ENCODE peak calls at places on chromosomes 13 and 19, in six cellular contexts. J is heart left ventricle, U is GM12865, O is left ventricle myocardium inferior, V is fibroblast of lung, B is lower leg skin. Z is an unnamed sample.

GRCh38 chr19:1471514-1472107 is 7.4 kb downstream of the C19orf25 start:
- DNase-seq in J (no peak), U (no peak), O (no peak), V (no peak), B (no peak), Z (no peak)

GRCh38 chr19:51977346-51977745 is 9.3 kb downstream of the ZNF350 start:
- DNase-seq in J (no peak), U (no peak), O (no peak), V (no peak), B (no peak), Z (no peak)

GRCh38 chr13:27264181-27264580 is 6.4 kb upstream of the RASL11A start:
- DNase-seq in J (no peak), U (no peak), O (no peak), V (peak), B (no peak), Z (no peak)

GRCh38 chr19:49741210-49741844 is 21.8 kb downstream of the TSKS start:
- DNase-seq in J (no peak), U (no peak), O (no peak), V (peak), B (no peak), Z (no peak)

GRCh38 chr13:98983182-98983581 is 5.3 kb upstream of the DOCK9 start:
- DNase-seq in J (no peak), U (no peak), O (no peak), V (no peak), B (no peak), Z (no peak)

GRCh38 chr19:49472936-49473335 is 1.1 kb upstream of the FLT3LG start:
- DNase-seq in J (no peak), U (no peak), O (no peak), V (no peak), B (no peak), Z (no peak)

GRCh38 chr13:64078480-64078936 is 2662.9 kb upstream of the PCDH20 start:
- DNase-seq in J (no peak), U (no peak), O (no peak), V (no peak), B (peak), Z (no peak)

GRCh38 chr13:77779461-77780272 is 82.2 kb downstream of the SLAIN1 start:
- DNase-seq in J (peak), U (peak), O (no peak), V (peak), B (no peak), Z (peak)

GRCh38 chr19:29681422-29682235 is 16.4 kb downstream of the PLEKHF1 start:
- DNase-seq in J (no peak), U (no peak), O (no peak), V (peak), B (peak), Z (no peak)

GRCh38 chr13:59111711-59112110 is 1052.0 kb downstream of the DIAPH3 start:
- DNase-seq in J (no peak), U (no peak), O (no peak), V (peak), B (no peak), Z (no peak)

GRCh38 chr13:98364648-98365047 is 187.6 kb upstream of the RNF113B start:
- DNase-seq in J (no peak), U (no peak), O (no peak), V (no peak), B (no peak), Z (no peak)

GRCh38 chr19:29529646-29530548 is 4.1 kb downstream of the VSTM2B start:
- DNase-seq in J (no peak), U (no peak), O (no peak), V (no peak), B (no peak), Z (no peak)

GRCh38 chr19:53981408-53981998 is 9.9 kb upstream of the CACNG6 start:
- DNase-seq in J (no peak), U (no peak), O (no peak), V (no peak), B (no peak), Z (no peak)

GRCh38 chr19:41409288-41409687 is 11.7 kb downstream of the BCKDHA start:
- DNase-seq in J (peak), U (peak), O (no peak), V (peak), B (no peak), Z (no peak)

GRCh38 chr13:98500963-98501421 is 75.9 kb downstream of the STK24 start:
- DNase-seq in J (no peak), U (peak), O (no peak), V (no peak), B (no peak), Z (no peak)

GRCh38 chr19:55310498-55310897 is 14.6 kb downstream of the TMEM150B start:
- DNase-seq in J (no peak), U (no peak), O (no peak), V (no peak), B (no peak), Z (no peak)

GRCh38 chr19:55305983-55306562 is 19.1 kb downstream of the TMEM150B start:
- DNase-seq in J (no peak), U (peak), O (no peak), V (no peak), B (no peak), Z (no peak)

GRCh38 chr19:55309437-55309836 is 15.7 kb downstream of the TMEM150B start:
- DNase-seq in J (no peak), U (no peak), O (no peak), V (no peak), B (no peak), Z (no peak)

GRCh38 chr19:55306712-55307111 is 18.4 kb downstream of the TMEM150B start:
- DNase-seq in J (no peak), U (no peak), O (no peak), V (no peak), B (no peak), Z (no peak)

DNA sequence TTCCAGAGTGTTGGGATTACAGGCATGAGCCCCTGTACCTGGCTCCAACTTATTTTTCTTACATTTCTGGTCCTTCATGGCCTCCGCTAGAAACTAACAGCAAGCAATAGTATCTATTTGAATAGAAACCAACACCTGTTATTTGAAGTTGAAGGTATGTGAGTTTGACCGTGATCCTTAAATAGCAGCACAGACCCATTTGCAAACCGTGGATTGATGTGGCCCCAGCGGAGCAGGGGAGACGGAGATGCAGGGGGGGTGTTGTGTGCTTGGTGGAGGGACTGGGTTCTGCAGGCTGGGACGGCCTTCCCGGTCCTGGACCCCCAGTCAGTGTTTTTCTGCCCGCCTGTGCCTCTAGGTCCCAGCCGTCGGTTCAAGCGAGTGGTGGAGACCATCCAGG is 16.9 kb downstream of the TMEM150B start:
- DNase-seq in J (no peak), U (peak), O (no peak), V (no peak), B (no peak), Z (no peak)
- TF ChIP-seq CTCF in J (no peak), U (no peak), O (no peak), V (no peak), B (no peak), Z (no peak)

GRCh38 chr19:19315444-19315843 is 4.9 kb downstream of the SUGP1 start:
- DNase-seq in J (no peak), U (no peak), O (no peak), V (no peak), B (no peak), Z (no peak)
- TF ChIP-seq CTCF in J (no peak), U (no peak), O (no peak), V (no peak), B (no peak), Z (no peak)

GRCh38 chr13:38046049-38046376 is 176.4 kb upstream of the TRPC4 start:
- DNase-seq in J (no peak), U (no peak), O (no peak), V (no peak), B (no peak), Z (no peak)

GRCh38 chr13:38044067-38044466 is 174.5 kb upstream of the TRPC4 start:
- DNase-seq in J (no peak), U (no peak), O (no peak), V (no peak), B (no peak), Z (no peak)

GRCh38 chr13:38042771-38043170 is 173.2 kb upstream of the TRPC4 start:
- DNase-seq in J (no peak), U (no peak), O (no peak), V (peak), B (no peak), Z (no peak)

DNA sequence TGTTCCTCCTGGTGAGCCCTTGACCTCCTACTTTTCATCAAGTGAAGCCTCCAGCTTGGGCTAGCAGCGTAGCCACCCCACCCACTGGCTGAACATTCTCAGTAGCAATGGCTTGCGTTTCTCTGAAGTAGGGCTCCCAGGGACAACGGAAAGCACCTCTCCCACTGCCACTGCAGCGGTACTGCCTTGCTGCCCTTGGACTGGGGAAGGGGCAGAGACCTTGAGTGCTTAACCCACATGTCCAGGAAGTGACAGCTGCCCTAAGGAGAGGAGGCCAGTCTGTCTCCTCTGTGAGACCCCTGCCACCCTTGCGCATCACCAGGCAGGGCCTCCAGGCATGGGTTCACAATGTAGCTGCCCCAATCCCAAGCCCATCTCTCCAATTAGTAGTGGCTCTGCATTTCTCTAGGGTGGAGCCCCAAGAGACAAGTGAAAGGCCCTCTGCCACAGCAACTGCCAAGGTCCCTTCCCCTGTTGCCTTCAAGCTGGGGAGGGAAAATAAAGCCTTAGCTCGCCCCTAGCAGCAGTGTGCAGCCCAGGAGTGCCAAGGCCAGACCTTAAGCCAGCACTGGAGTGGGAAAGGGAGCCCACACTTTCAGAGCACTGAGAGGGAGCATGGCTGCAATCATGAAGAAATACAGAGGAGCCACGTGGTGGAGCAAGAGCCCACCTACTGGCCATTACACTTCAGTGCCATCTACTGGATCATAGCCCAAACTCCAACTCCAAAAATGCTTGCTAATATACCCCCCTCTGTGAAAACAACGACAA is 175.9 kb upstream of the TRPC4 start:
- DNase-seq in J (no peak), U (peak), O (no peak), V (peak), B (no peak), Z (no peak)
- TF ChIP-seq CTCF in J (no peak), U (peak), O (peak), V (peak), B (no peak), Z (no peak)

GRCh38 chr19:3969435-3970312 is 1.2 kb downstream of the DAPK3 start:
- DNase-seq in J (peak), U (no peak), O (no peak), V (peak), B (no peak), Z (peak)

GRCh38 chr19:3968556-3969434 is 2.1 kb downstream of the DAPK3 start:
- DNase-seq in J (peak), U (no peak), O (peak), V (peak), B (peak), Z (peak)

GRCh38 chr19:3970313-3970807 is 539 bp downstream of the DAPK3 start:
- DNase-seq in J (no peak), U (no peak), O (no peak), V (no peak), B (no peak), Z (no peak)

GRCh38 chr19:3975144-3975543 is 4.2 kb upstream of the DAPK3 start:
- DNase-seq in J (no peak), U (no peak), O (no peak), V (no peak), B (no peak), Z (no peak)

GRCh38 chr19:3970808-3971598 is at the start of gene DAPK3:
- DNase-seq in J (peak), U (peak), O (peak), V (peak), B (peak), Z (peak)
- TF ChIP-seq CTCF in J (no peak), U (no peak), O (no peak), V (no peak), B (no peak), Z (peak)

DNA sequence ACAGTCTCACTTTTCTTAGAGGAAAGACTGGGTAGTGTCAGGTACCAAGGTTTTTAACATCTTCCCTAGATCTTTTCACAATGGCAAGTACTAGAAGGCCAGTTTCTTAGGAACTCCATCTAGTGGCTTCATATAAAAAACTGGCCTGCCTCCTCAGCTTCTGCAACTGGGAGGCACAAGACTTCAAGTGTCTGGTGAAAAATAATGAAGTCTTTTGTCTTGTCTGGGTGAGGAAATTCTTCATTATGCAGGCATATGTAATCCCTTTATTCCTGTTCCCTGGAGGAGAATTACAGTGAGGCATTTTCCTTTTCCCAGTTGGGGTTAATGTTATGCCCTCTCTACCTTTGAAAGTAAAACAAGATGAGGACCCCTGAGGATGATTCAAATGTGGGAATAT is 300.5 kb downstream of the NALCN start:
- DNase-seq in J (no peak), U (no peak), O (no peak), V (peak), B (no peak), Z (no peak)
- TF ChIP-seq CTCF in J (no peak), U (no peak), O (no peak), V (peak), B (no peak), Z (no peak)

GRCh38 chr13:97125051-97125809 is 96.9 kb upstream of the MBNL2 start:
- DNase-seq in J (no peak), U (peak), O (no peak), V (peak), B (peak), Z (peak)
- TF ChIP-seq CTCF in J (no peak), U (no peak), O (peak), V (peak), B (no peak), Z (no peak)

GRCh38 chr13:41054919-41055619 is 6.2 kb upstream of the WBP4 start:
- DNase-seq in J (no peak), U (peak), O (no peak), V (no peak), B (no peak), Z (no peak)
- TF ChIP-seq CTCF in J (no peak), U (peak), O (no peak), V (peak), B (no peak), Z (no peak)

GRCh38 chr13:92967923-92968322 is 258.7 kb upstream of the GPC6 start:
- DNase-seq in J (no peak), U (no peak), O (no peak), V (peak), B (no peak), Z (no peak)
- TF ChIP-seq CTCF in J (no peak), U (no peak), O (no peak), V (no peak), B (no peak), Z (no peak)

Z was measured in uterus.